ENCODE peak calls at places on chromosomes 5 and 9, in six cellular contexts. J is uterus, P is sigmoid colon, L is H1, Q is Peyer's patch, X is adrenal gland. H is an unnamed sample. For H3K27me3, the result is how much of the 10 kb centered on the place peaks cover.

GRCh38 chr9:7974335-7975005 is 174.9 kb upstream of the DMAC1 start:
- DNase-seq in J (no peak), P (no peak), L (no peak), Q (peak), X (no peak), H (no peak)

GRCh38 chr5:33261305-33261704 is 179.5 kb upstream of the TARS1 start:
- DNase-seq in J (no peak), P (no peak), L (no peak), Q (no peak), X (no peak), H (no peak)

GRCh38 chr5:88787856-88788255 is 95.1 kb downstream of the MEF2C start:
- DNase-seq in J (no peak), P (no peak), L (no peak), Q (no peak), X (no peak), H (no peak)

GRCh38 chr9:110140276-110140675 is 67.7 kb downstream of the C9orf152 start:
- DNase-seq in J (no peak), P (no peak), L (no peak), Q (no peak), X (no peak), H (no peak)

GRCh38 chr5:110846621-110847020 is 107.8 kb downstream of the SLC25A46 start:
- DNase-seq in J (no peak), P (no peak), L (no peak), Q (no peak), X (no peak), H (no peak)

GRCh38 chr9:6171667-6172066 is 43.9 kb upstream of the IL33 start:
- DNase-seq in J (no peak), P (no peak), L (no peak), Q (no peak), X (no peak), H (no peak)

GRCh38 chr9:68501159-68501506 is 39.5 kb downstream of the TMEM252 start:
- DNase-seq in J (no peak), P (no peak), L (no peak), Q (no peak), X (no peak), H (no peak)

GRCh38 chr5:90050135-90050534 is 359.4 kb downstream of the CETN3 start:
- DNase-seq in J (no peak), P (no peak), L (no peak), Q (no peak), X (no peak), H (no peak)

DNA sequence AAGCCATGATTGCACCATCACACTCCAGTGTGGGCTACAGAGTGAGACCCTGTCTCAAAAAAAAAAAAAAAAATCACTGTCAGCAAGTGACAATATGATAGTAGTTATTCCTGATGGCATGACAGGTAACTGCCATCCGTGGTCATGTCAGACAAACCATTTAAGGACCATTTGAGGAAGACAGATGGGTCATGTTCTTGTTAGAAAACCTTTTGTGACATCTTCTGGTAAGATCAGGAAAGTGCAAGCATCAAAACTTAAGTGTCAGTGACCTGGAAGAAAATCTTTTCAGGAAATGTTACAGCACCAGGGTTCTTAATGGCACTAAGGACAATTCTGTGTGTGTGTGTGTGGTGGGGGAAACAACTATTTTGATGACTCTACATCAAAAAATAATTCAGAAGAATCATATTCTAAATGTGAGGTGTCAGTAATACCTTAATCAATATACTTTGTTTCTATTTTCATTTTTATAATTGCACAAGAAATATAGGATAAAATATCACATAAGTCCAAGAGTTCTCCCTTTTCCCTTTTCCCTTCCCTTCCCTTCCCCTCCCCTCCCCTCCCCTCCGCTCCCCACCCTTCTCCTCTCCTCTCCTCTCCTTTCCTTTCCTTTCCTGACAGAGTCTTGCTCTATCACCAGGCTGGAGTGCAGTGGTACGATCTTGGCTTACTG is 17.8 kb downstream of the SLC38A9 start:
- DNase-seq in J (no peak), P (no peak), L (no peak), Q (no peak), X (no peak), H (no peak)
- TF ChIP-seq CTCF in J (peak), P (peak), L (peak), Q (peak), X (peak), H (peak)

GRCh38 chr5:17189381-17190036 is 27.9 kb upstream of the BASP1 start:
- DNase-seq in J (peak), P (peak), L (peak), Q (peak), X (peak), H (peak)
- TF ChIP-seq POLR2A in J (no peak), P (no peak), L (no peak), Q (no peak), X (no peak), H (no peak)

DNA sequence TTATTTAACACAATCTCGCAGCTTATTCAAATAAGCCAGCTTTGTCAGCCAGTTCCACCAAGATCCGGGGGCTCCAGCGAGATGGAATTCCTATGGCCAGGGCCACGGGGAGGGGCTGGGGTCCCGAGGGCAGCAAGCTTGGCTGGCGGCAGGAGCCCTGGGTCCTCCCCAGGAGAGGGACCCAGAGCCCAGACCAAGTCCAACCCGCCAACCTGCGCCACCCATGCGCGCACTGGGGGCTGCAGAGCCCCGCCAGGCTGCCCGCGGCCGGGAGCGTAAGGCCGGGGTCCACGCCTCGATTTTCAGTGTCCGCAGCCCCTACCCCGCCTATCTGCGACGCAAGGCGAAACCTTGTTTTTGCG is 7.3 kb downstream of the IRX4 start:
- DNase-seq in J (no peak), P (no peak), L (no peak), Q (no peak), X (no peak), H (no peak)
- H3K27me3 ChIP-seq in J (half or more), P (half or more), L (half or more), Q (under half), X (half or more), H (half or more)

GRCh38 chr5:26847041-26847736 is 191.2 kb downstream of the CDH9 start:
- DNase-seq in J (no peak), P (no peak), L (no peak), Q (no peak), X (no peak), H (no peak)
- TF ChIP-seq CTCF in J (no peak), P (no peak), L (no peak), Q (no peak), X (no peak), H (no peak)

GRCh38 chr9:112173489-112174222 is 1.4 kb downstream of the SUSD1 start:
- DNase-seq in J (no peak), P (no peak), L (no peak), Q (peak), X (peak), H (no peak)

GRCh38 chr9:112174223-112174964 is 703 bp downstream of the SUSD1 start:
- DNase-seq in J (peak), P (no peak), L (no peak), Q (peak), X (peak), H (peak)

GRCh38 chr9:112175796-112176315 is 759 bp upstream of the SUSD1 start:
- DNase-seq in J (no peak), P (no peak), L (peak), Q (no peak), X (peak), H (no peak)

GRCh38 chr9:112176410-112177010 is 1.4 kb upstream of the SUSD1 start:
- DNase-seq in J (no peak), P (no peak), L (no peak), Q (peak), X (peak), H (no peak)

GRCh38 chr9:112174965-112175795 is at the start of gene SUSD1:
- DNase-seq in J (peak), P (no peak), L (peak), Q (peak), X (peak), H (peak)
- TF ChIP-seq POLR2A in J (no peak), P (no peak), L (no peak), Q (no peak), X (peak), H (no peak)

GRCh38 chr5:171309526-171310333 is 682 bp downstream of the TLX3 start:
- DNase-seq in J (no peak), P (no peak), L (peak), Q (no peak), X (no peak), H (no peak)

GRCh38 chr5:171310334-171310815 is 1.3 kb downstream of the TLX3 start:
- DNase-seq in J (no peak), P (no peak), L (peak), Q (no peak), X (no peak), H (no peak)

GRCh38 chr5:171311698-171312083 is 2.6 kb downstream of the TLX3 start:
- DNase-seq in J (no peak), P (no peak), L (peak), Q (no peak), X (no peak), H (no peak)

GRCh38 chr5:171312129-171312819 is 3.2 kb downstream of the TLX3 start:
- DNase-seq in J (no peak), P (no peak), L (peak), Q (no peak), X (no peak), H (no peak)

DNA sequence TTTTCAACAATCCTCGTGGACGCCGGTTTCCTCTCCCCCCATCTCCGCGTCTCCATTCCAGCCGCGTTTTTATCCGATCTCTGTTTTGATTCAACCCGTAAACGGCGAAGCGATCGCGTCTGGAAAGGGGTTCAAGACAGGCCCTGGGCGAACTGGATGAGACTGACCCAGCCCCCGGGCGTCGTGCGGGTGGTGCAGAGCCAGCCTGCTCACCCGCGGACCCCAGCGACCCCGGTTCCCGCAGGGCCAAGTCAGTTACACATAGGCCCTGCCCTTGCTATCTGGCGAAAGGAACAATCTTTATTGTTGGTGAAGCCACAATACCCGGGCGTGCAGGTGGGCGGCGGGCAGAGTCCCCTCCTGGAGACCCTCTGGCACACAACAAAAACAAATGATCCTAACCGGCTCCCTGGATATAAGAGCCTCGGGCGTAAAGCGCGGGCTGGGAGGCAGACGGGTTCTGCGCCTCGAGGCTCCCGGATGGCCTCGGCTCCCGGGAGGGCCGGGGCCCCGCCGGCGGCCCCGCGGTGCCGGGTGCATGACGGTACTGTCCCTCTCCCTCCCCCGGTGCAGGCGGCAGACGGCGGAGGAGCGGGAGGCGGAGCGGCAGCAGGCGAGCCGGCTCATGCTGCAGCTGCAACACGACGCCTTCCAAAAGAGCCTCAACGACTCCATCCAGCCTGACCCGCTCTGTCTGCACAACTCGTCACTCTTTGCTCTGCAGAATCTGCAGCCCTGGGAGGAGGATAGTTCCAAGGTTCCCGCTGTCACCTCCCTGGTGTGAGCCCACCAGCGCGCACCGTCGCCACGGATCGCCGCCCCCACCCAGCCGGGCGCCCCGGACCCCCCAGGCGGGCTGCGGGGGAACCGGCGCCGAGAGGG is 2.0 kb downstream of the TLX3 start:
- DNase-seq in J (no peak), P (no peak), L (peak), Q (no peak), X (no peak), H (no peak)
- H3K27me3 ChIP-seq in J (half or more), P (half or more), L (half or more), Q (under half), X (half or more), H (half or more)

H was measured in heart left ventricle.